ENCODE peak calls at places on chromosomes 16 and 17, in eight cellular contexts. Z, K, Q, A, D, L, P and O are unnamed samples. For H4K20me1, the result is how much of the 10 kb centered on the place peaks cover.

GRCh38 chr16:66603537-66604375 is 748 bp upstream of the CMTM3 start:
- DNase-seq in K (peak), A (peak), L (peak), Q (no peak), D (peak), P (peak), Z (peak), O (peak)

GRCh38 chr17:43546317-43547188 is at the start of gene ETV4:
- DNase-seq in A (peak), L (peak), D (peak), K (peak), P (peak), Q (peak), Z (peak), O (peak)

GRCh38 chr17:80466188-80466705 is 10.2 kb downstream of the NPTX1 start:
- DNase-seq in D (no peak), K (no peak), L (no peak), Z (no peak), A (no peak), P (no peak), Q (no peak), O (no peak)

GRCh38 chr17:80785477-80786178 is 206.0 kb upstream of the CHMP6 start:
- DNase-seq in D (peak), A (no peak), Q (no peak), P (no peak), Z (no peak), L (no peak), K (no peak), O (no peak)

GRCh38 chr17:34503804-34504203 is 75.6 kb upstream of the TMEM132E start:
- DNase-seq in D (no peak), K (no peak), A (no peak), P (no peak), Z (peak), L (no peak), Q (no peak), O (peak)

GRCh38 chr16:72380283-72380682 is 208.3 kb upstream of the PMFBP1 start:
- DNase-seq in D (no peak), Z (no peak), Q (no peak), K (no peak), L (no peak), P (peak), A (no peak), O (peak)

GRCh38 chr17:7314719-7315569 is at the start of gene GPS2:
- DNase-seq in D (peak), Q (peak), L (peak), Z (peak), P (peak), A (peak), K (peak), O (peak)

GRCh38 chr17:69640073-69640472 is 225.6 kb downstream of the MAP2K6 start:
- DNase-seq in K (no peak), P (no peak), L (no peak), A (no peak), D (no peak), Q (no peak), Z (no peak), O (no peak)

GRCh38 chr17:47099451-47099986 is 89.6 kb downstream of the CDC27 start:
- DNase-seq in K (no peak), D (no peak), L (no peak), A (peak), Q (no peak), P (no peak), Z (no peak), O (no peak)

GRCh38 chr16:28289939-28290862 is 2.1 kb upstream of the SBK1 start:
- DNase-seq in A (no peak), K (no peak), Z (no peak), Q (no peak), L (no peak), P (no peak), D (no peak), O (no peak)

GRCh38 chr16:22373662-22374310 is 633 bp downstream of the CDR2 start:
- DNase-seq in Q (no peak), Z (peak), K (no peak), A (peak), L (no peak), P (peak), D (no peak), O (peak)

GRCh38 chr16:84514874-84515835 is 10.7 kb upstream of the MEAK7 start:
- DNase-seq in L (no peak), D (no peak), A (peak), K (no peak), P (no peak), Z (peak), Q (no peak), O (peak)

GRCh38 chr17:77318021-77318420 is 177.3 kb downstream of the SEC14L1 start:
- DNase-seq in A (no peak), Z (no peak), D (no peak), K (no peak), P (no peak), Q (no peak), L (no peak), O (no peak)

GRCh38 chr17:81295031-81295677 is at the start of gene SLC38A10:
- DNase-seq in A (peak), P (peak), Q (peak), Z (peak), K (peak), D (peak), L (peak), O (peak)

GRCh38 chr17:80475949-80476876 is at the start of gene NPTX1:
- DNase-seq in D (no peak), K (no peak), L (no peak), P (peak), A (no peak), Z (peak), Q (no peak), O (peak)

GRCh38 chr17:49515196-49515770 is 20.2 kb downstream of the NGFR start:
- DNase-seq in P (peak), Q (peak), K (peak), L (peak), D (peak), Z (peak), A (no peak), O (peak)

GRCh38 chr17:62126292-62126691 is 61.2 kb upstream of the MED13 start:
- DNase-seq in P (no peak), Q (no peak), A (no peak), L (no peak), K (no peak), D (no peak), Z (no peak), O (no peak)

GRCh38 chr16:83296505-83296904 is 511.3 kb upstream of the HSBP1 start:
- DNase-seq in A (no peak), L (no peak), K (no peak), P (no peak), Q (no peak), Z (no peak), D (no peak), O (no peak)

GRCh38 chr16:86343111-86343642 is 167.2 kb upstream of the FOXF1 start:
- DNase-seq in P (no peak), A (no peak), K (peak), D (peak), Z (peak), Q (no peak), L (peak), O (no peak)

GRCh38 chr16:47371615-47372014 is 89.2 kb downstream of the ITFG1 start:
- DNase-seq in Q (no peak), L (no peak), D (no peak), Z (no peak), A (no peak), P (no peak), K (no peak), O (no peak)

GRCh38 chr17:16973760-16974540 is 2.0 kb upstream of the TNFRSF13B start:
- DNase-seq in Q (no peak), K (no peak), P (no peak), Z (no peak), L (no peak), D (no peak), A (peak), O (no peak)

GRCh38 chr16:58037365-58038057 is 12.0 kb downstream of the MMP15 start:
- DNase-seq in A (no peak), Z (no peak), L (no peak), K (no peak), D (no peak), P (no peak), Q (no peak), O (no peak)

DNA sequence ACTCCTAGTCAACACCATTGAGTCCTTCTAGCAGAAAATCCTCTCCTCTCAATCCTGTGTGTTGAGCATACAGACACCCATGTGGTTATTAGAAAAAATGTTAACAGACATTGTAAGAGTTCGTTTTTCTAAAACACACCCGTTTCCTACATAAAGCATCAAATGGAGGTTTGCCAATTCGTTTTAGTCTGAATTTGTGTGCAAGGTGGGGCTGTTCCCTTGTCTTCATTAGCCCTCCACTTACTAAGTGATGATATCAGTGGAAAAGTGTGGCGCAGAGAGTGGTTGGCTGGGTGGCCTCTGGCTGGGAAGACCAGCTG is 2.7 kb downstream of the NHERF1 start:
- DNase-seq in P (no peak), D (no peak), L (no peak), Q (no peak), Z (no peak), A (no peak), K (no peak), O (no peak)
- H3K4me3 ChIP-seq in P (peak), D (no peak), L (no peak), Q (no peak), Z (peak), A (peak), K (no peak), O (peak)

GRCh38 chr17:78774956-78775571 is 7.0 kb downstream of the CYTH1 start:
- DNase-seq in A (peak), P (no peak), Q (no peak), L (peak), K (no peak), Z (no peak), D (no peak), O (no peak)
- H4K20me1 ChIP-seq in A (under half), P (under half), Q (under half), L (under half), K (under half), Z (under half), D (under half), O (under half)

DNA sequence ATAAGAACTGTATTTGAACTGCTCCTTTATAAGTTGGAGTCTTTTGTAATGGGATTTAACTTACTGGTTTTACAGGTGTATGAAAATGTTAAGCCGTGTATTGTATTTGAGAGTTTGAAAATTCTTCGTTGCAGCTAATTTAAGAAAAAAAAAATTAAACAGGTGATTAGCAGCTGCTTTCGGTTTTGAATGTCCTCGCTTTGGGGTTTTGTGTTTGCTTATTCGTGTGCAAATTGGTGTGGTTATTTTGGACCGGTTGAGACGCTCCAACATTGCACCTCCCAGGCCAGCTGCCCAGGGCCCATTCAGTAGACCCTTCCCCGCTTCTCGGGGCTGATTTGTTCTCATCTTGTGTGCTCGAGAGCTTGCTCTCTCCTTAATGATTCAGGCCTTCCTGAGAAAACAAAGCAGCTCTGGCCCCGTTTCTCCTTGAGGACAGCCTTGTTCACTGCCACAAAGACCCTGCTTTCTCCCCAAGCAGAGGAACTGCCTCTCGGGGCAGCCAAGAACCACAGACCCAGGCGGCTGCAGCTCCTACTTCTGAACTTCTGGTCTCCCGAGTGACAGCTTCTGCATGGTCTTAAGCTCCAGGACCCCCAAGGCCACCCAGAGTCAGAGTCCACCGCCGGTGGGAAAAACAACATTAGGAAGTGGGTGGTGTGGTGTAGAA is 100.5 kb downstream of the MSI2 start:
- DNase-seq in K (no peak), L (no peak), A (peak), Z (no peak), Q (no peak), P (peak), D (peak), O (peak)
- H3K4me3 ChIP-seq in K (no peak), L (no peak), A (peak), Z (no peak), Q (no peak), P (no peak), D (no peak), O (peak)

DNA sequence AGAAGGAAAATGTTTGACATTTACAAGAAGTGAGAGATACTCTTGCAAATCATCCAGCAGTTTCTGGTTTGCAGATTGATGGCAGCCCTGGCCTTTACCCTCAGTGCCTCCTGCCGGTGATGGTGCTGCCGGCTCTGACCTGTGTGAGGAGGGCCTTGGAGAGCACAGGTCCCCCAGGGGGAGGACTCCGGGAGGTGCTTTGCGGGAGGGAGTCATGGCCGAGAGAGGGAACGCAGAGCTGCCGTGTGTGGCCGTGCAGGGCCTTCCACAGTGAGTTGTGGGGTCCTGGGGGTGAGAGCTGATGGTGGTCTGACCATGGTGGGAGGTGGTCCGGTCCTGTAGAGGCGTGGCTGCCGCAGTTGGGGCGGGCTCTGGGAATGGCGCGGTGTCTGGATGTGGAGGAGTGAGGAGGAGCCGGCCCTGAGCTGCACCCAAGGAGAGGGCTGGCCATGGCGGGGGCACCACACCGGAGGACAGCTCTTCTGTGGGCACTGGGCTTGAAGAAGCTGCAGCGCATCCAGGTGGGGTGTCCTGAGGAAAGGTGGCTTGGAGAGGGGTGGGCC is 28.0 kb upstream of the ZNF750 start:
- DNase-seq in D (no peak), K (no peak), Q (no peak), P (no peak), A (no peak), Z (no peak), L (no peak), O (no peak)
- H4K20me1 ChIP-seq in D (under half), K (under half), Q (under half), P (under half), A (under half), Z (under half), L (under half), O (under half)

GRCh38 chr16:89114159-89114981 is 20.7 kb downstream of the ACSF3 start:
- DNase-seq in Z (no peak), P (peak), D (peak), L (no peak), A (peak), K (no peak), Q (no peak), O (peak)
- H3K4me3 ChIP-seq in Z (no peak), P (no peak), D (no peak), L (no peak), A (peak), K (no peak), Q (no peak), O (no peak)

DNA sequence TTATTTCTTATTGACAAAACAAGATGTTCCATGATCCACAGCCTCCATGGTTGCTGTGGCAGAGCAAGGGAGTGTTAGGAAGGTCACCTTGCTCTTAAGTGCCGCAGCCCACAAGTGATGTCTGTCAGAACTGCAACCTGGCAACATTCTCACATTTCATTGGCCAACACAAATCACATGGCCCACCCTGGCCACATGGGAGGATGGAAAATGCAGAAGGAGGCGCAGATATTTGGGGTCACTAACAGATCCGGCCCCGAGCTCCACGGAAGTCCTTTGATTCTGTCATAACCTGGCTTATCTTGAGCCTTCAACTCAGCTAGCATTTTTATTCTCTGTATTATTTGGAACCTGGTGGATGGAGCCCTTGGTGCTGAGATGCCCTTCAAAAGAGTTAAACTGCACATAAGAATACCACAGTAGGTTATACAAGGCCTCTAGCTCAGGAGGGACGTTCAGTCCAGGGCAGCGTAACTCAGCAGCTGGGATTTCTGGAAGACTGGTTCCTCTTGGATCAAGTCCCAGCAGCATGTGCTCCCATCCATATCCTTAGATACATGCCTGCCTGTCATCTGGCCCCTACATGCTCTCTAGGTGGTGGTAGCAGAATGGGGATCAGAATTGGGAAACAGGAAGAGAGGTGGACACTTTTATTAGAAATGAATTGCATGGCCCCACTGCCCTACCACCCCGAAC is 508.1 kb downstream of the HAPSTR1 start:
- DNase-seq in L (no peak), Z (no peak), D (no peak), P (no peak), A (no peak), Q (no peak), K (no peak), O (no peak)
- H4K20me1 ChIP-seq in L (under half), Z (under half), D (under half), P (under half), A (under half), Q (under half), K (under half), O (under half)